ENCODE peak calls at places on chromosomes 12 and 14, in six cellular contexts. M is adrenal gland; F is CD8-positive, alpha-beta memory T cell; X is mesendoderm; C is testis; Q is sigmoid colon. I is an unnamed sample.

GRCh38 chr14:71933026-71933587 is 878 bp downstream of the RGS6 start:
- DNase-seq in M (no peak), F (no peak), X (peak; percentile 61), C (peak; percentile 15), Q (no peak), I (peak; percentile 14)

GRCh38 chr14:102508774-102509743 is 517 bp downstream of the ANKRD9 start:
- DNase-seq in M (peak; percentile 73), F (peak; percentile 21), X (peak; percentile 33), C (peak; percentile 65), Q (peak; percentile 91), I (peak; percentile 71)

GRCh38 chr14:35121026-35121886 is 534 bp downstream of the PPP2R3C start:
- DNase-seq in M (peak; percentile 95), F (no peak), X (no peak), C (peak; percentile 25), Q (no peak), I (no peak)

GRCh38 chr14:68173227-68173972 is 353.8 kb downstream of the RAD51B start:
- DNase-seq in M (no peak), F (no peak), X (no peak), C (no peak), Q (no peak), I (no peak)

GRCh38 chr14:94050231-94050880 is 24.2 kb downstream of the OTUB2 start:
- DNase-seq in M (peak; percentile 58), F (no peak), X (no peak), C (peak; percentile 48), Q (peak; percentile 69), I (peak; percentile 77)

GRCh38 chr12:84738481-84738972 is 174.1 kb downstream of the SLC6A15 start:
- DNase-seq in M (no peak), F (no peak), X (no peak), C (no peak), Q (no peak), I (no peak)

GRCh38 chr14:51981218-51981854 is 8.0 kb upstream of the RTRAF start:
- DNase-seq in M (no peak), F (no peak), X (no peak), C (no peak), Q (no peak), I (no peak)

GRCh38 chr12:110124184-110124995 is at the start of gene IFT81:
- DNase-seq in M (peak; percentile 97), F (peak; percentile 89), X (peak; percentile 96), C (peak; percentile 96), Q (peak; percentile 98), I (peak; percentile 97)

GRCh38 chr14:73743431-73743931 is 29.3 kb upstream of the PNMA1 start:
- DNase-seq in M (no peak), F (peak; percentile 67), X (no peak), C (no peak), Q (peak; percentile 85), I (peak; percentile 67)

GRCh38 chr14:90487031-90487430 is 90.2 kb downstream of the CALM1 start:
- DNase-seq in M (peak; percentile 32), F (no peak), X (peak; percentile 42), C (no peak), Q (no peak), I (peak; percentile 53)

DNA sequence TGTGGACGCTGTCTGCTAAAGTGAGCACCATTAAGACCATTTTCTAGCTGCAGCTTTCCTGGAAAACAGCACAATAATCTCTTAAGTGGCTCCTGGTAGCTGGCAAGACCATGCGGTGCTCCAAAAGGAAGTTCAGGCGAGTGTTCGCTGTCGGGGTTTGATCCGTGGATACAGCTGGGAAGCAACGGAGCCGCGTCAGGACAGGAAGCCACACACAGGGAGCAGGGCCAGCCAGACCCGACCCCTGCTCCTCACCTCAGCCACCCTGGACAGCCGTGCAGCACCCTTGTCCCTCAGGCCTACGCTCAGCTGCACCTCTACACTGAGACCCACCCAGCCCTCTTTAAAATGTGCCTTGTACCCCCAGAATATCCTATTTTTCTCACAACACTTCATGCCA is 19.4 kb downstream of the ZFYVE21 start:
- DNase-seq in M (no peak), F (no peak), X (no peak), C (no peak), Q (peak; percentile 65), I (no peak)
- H3K27ac ChIP-seq in M (no peak overlapping the region), F (no peak overlapping the region), X (no peak overlapping the region), C (no peak overlapping the region), Q (peak overlapping the region; percentile 70), I (no peak overlapping the region)

DNA sequence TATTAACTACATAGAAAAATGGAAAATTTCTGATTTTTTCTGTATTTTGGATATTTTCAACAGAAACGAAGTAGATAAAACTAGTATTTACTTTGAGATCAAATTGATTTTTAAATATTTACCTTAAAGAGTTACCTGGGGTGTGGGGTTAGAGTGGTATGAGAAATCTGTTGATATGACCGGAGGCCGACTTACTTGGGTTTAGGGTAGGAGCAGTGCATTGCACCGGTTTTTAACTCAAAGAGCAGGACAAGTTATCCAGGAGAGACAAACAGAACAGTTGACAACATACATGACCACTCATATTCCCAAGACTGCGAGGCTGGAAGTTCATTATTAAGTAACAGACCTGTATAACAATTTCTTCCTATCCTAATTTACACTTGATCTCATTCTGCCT is 31.4 kb downstream of the TPH2 start:
- DNase-seq in M (no peak), F (no peak), X (no peak), C (no peak), Q (no peak), I (no peak)
- H3K27ac ChIP-seq in M (no peak overlapping the region), F (no peak overlapping the region), X (no peak overlapping the region), C (no peak overlapping the region), Q (no peak overlapping the region), I (no peak overlapping the region)

GRCh38 chr14:77175843-77176242 is 5.8 kb upstream of the TMEM63C start:
- DNase-seq in M (no peak), F (no peak), X (no peak), C (no peak), Q (peak; percentile 8), I (no peak)
- H3K27ac ChIP-seq in M (no peak overlapping the region), F (no peak overlapping the region), X (no peak overlapping the region), C (no peak overlapping the region), Q (no peak overlapping the region), I (no peak overlapping the region)

GRCh38 chr14:101029668-101030290 is 126.3 kb upstream of the RTL1 start:
- DNase-seq in M (peak; percentile 4), F (no peak), X (no peak), C (no peak), Q (peak; percentile 51), I (no peak)
- H3K27ac ChIP-seq in M (no peak overlapping the region), F (no peak overlapping the region), X (no peak overlapping the region), C (no peak overlapping the region), Q (no peak overlapping the region), I (no peak overlapping the region)

GRCh38 chr12:124231980-124232653 is 62.8 kb upstream of the RFLNA start:
- DNase-seq in M (no peak), F (no peak), X (no peak), C (no peak), Q (no peak), I (no peak)
- H3K27ac ChIP-seq in M (no peak overlapping the region), F (no peak overlapping the region), X (no peak overlapping the region), C (no peak overlapping the region), Q (no peak overlapping the region), I (no peak overlapping the region)

GRCh38 chr12:121532503-121533390 is 48.1 kb downstream of the KDM2B start:
- DNase-seq in M (no peak), F (no peak), X (no peak), C (no peak), Q (no peak), I (peak; percentile 51)
- H3K27ac ChIP-seq in M (no peak overlapping the region), F (no peak overlapping the region), X (no peak overlapping the region), C (peak overlapping the region; percentile 64), Q (peak overlapping the region; percentile 65), I (peak overlapping the region; percentile 81)

GRCh38 chr14:64709126-64709525 is 4.9 kb downstream of the PLEKHG3 start:
- DNase-seq in M (no peak), F (no peak), X (no peak), C (no peak), Q (peak; percentile 50), I (peak; percentile 8)
- H3K27ac ChIP-seq in M (no peak overlapping the region), F (peak overlapping the region; percentile 28), X (no peak overlapping the region), C (peak overlapping the region; percentile 1), Q (peak overlapping the region; percentile 93), I (peak overlapping the region; percentile 52)